ENCODE peak calls at places on chromosomes 2 and 18, in seven cellular contexts. One of them, this sample, is unnamed.

GRCh38 chr18:51170689-51171088 is 26.8 kb downstream of the MEX3C start:
- DNase-seq in GM12891: no peak
- DNase-seq in K562: no peak
- DNase-seq in SK-N-SH: no peak
- DNase-seq in H1: no peak
- DNase-seq in GM12878: no peak
- DNase-seq in HepG2: no peak
- DNase-seq in this sample: no peak

GRCh38 chr2:105329561-105330495 is at the start of gene TGFBRAP1:
- DNase-seq in GM12891: peak; percentile 66
- DNase-seq in K562: peak; percentile 67
- DNase-seq in SK-N-SH: peak; percentile 93
- DNase-seq in H1: no peak
- DNase-seq in GM12878: no peak
- DNase-seq in HepG2: peak; percentile 35
- DNase-seq in this sample: peak; percentile 50

GRCh38 chr2:241777167-241777685 is 604 bp downstream of the GAL3ST2 start:
- DNase-seq in GM12891: no peak
- DNase-seq in K562: no peak
- DNase-seq in SK-N-SH: peak; percentile 26
- DNase-seq in H1: no peak
- DNase-seq in GM12878: no peak
- DNase-seq in HepG2: no peak
- DNase-seq in this sample: no peak

GRCh38 chr2:75640621-75641121 is 5.9 kb upstream of the MRPL19 start:
- DNase-seq in GM12891: no peak
- DNase-seq in K562: peak; percentile 67
- DNase-seq in SK-N-SH: peak; percentile 66
- DNase-seq in H1: no peak
- DNase-seq in GM12878: no peak
- DNase-seq in HepG2: peak; percentile 56
- DNase-seq in this sample: peak; percentile 20

GRCh38 chr2:239636808-239637207 is 236.0 kb upstream of the HDAC4 start:
- DNase-seq in GM12891: no peak
- DNase-seq in K562: no peak
- DNase-seq in SK-N-SH: no peak
- DNase-seq in H1: no peak
- DNase-seq in GM12878: no peak
- DNase-seq in HepG2: no peak
- DNase-seq in this sample: no peak

GRCh38 chr18:53946561-53946960 is 277.9 kb downstream of the MBD2 start:
- DNase-seq in GM12891: no peak
- DNase-seq in K562: no peak
- DNase-seq in SK-N-SH: no peak
- DNase-seq in H1: no peak
- DNase-seq in GM12878: no peak
- DNase-seq in HepG2: no peak
- DNase-seq in this sample: no peak

GRCh38 chr2:9248363-9248762 is 41.8 kb downstream of the ASAP2 start:
- DNase-seq in GM12891: no peak
- DNase-seq in K562: no peak
- DNase-seq in SK-N-SH: no peak
- DNase-seq in H1: no peak
- DNase-seq in GM12878: no peak
- DNase-seq in HepG2: no peak
- DNase-seq in this sample: no peak

GRCh38 chr18:70384181-70384790 is 95.4 kb downstream of the SOCS6 start:
- DNase-seq in GM12891: no peak
- DNase-seq in K562: peak; percentile 31
- DNase-seq in SK-N-SH: no peak
- DNase-seq in H1: no peak
- DNase-seq in GM12878: no peak
- DNase-seq in HepG2: peak; percentile 72
- DNase-seq in this sample: no peak

GRCh38 chr2:106886916-106887758 is 1.2 kb upstream of the ST6GAL2 start:
- DNase-seq in GM12891: peak; percentile 1
- DNase-seq in K562: no peak
- DNase-seq in SK-N-SH: peak; percentile 81
- DNase-seq in H1: peak; percentile 51
- DNase-seq in GM12878: no peak
- DNase-seq in HepG2: no peak
- DNase-seq in this sample: no peak

GRCh38 chr18:3604626-3605408 is 154.8 kb downstream of the TGIF1 start:
- DNase-seq in GM12891: no peak
- DNase-seq in K562: peak; percentile 77
- DNase-seq in SK-N-SH: no peak
- DNase-seq in H1: no peak
- DNase-seq in GM12878: peak; percentile 80
- DNase-seq in HepG2: peak; percentile 93
- DNase-seq in this sample: no peak

GRCh38 chr2:236684534-236685256 is 115.1 kb downstream of the ACKR3 start:
- DNase-seq in GM12891: no peak
- DNase-seq in K562: no peak
- DNase-seq in SK-N-SH: no peak
- DNase-seq in H1: peak; percentile 7
- DNase-seq in GM12878: no peak
- DNase-seq in HepG2: no peak
- DNase-seq in this sample: no peak

GRCh38 chr2:18932864-18933263 is 343.5 kb upstream of the NT5C1B start:
- DNase-seq in GM12891: no peak
- DNase-seq in K562: no peak
- DNase-seq in SK-N-SH: no peak
- DNase-seq in H1: no peak
- DNase-seq in GM12878: no peak
- DNase-seq in HepG2: no peak
- DNase-seq in this sample: no peak

GRCh38 chr18:78980279-78980771 is 707 bp downstream of the SALL3 start:
- DNase-seq in GM12891: no peak
- DNase-seq in K562: no peak
- DNase-seq in SK-N-SH: peak; percentile 44
- DNase-seq in H1: no peak
- DNase-seq in GM12878: no peak
- DNase-seq in HepG2: no peak
- DNase-seq in this sample: no peak

GRCh38 chr2:46720592-46721185 is 194.9 kb downstream of the MCFD2 start:
- DNase-seq in GM12891: no peak
- DNase-seq in K562: no peak
- DNase-seq in SK-N-SH: peak; percentile 25
- DNase-seq in H1: no peak
- DNase-seq in GM12878: no peak
- DNase-seq in HepG2: no peak
- DNase-seq in this sample: no peak

GRCh38 chr2:127097841-127098651 is 8.9 kb downstream of the BIN1 start:
- DNase-seq in GM12891: no peak
- DNase-seq in K562: no peak
- DNase-seq in SK-N-SH: peak; percentile 71
- DNase-seq in H1: no peak
- DNase-seq in GM12878: no peak
- DNase-seq in HepG2: no peak
- DNase-seq in this sample: no peak

GRCh38 chr2:241855245-241855887 is 3.3 kb downstream of the PDCD1 start:
- DNase-seq in GM12891: no peak
- DNase-seq in K562: no peak
- DNase-seq in SK-N-SH: peak; percentile 39
- DNase-seq in H1: no peak
- DNase-seq in GM12878: no peak
- DNase-seq in HepG2: no peak
- DNase-seq in this sample: no peak

GRCh38 chr2:27885656-27886055 is 4.5 kb downstream of the RBKS start:
- DNase-seq in GM12891: no peak
- DNase-seq in K562: no peak
- DNase-seq in SK-N-SH: no peak
- DNase-seq in H1: no peak
- DNase-seq in GM12878: no peak
- DNase-seq in HepG2: no peak
- DNase-seq in this sample: no peak

DNA sequence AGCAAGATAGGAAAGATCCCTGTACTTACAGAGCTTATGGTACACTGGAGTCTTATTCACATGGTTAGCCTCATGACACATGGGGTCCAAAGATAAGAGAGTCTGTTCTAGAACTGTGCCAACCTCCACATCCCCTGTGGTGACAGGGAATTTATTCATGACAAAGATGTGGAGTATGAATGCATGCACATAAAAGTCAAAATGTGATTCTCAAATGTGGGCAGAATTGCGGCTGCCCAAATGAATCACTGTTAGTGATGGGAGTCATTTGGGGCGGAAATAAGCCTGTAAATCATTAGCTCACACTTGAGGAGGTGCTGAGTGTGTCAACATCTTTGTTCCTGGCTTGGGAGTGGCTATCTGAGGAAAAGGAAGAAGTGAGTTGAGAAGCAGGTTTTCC is 560.6 kb downstream of the SLC4A3 start:
- DNase-seq in GM12891: no peak
- DNase-seq in K562: no peak
- DNase-seq in SK-N-SH: no peak
- DNase-seq in H1: no peak
- DNase-seq in GM12878: no peak
- DNase-seq in HepG2: no peak
- DNase-seq in this sample: no peak
- TF ChIP-seq TAF1 in GM12891: no peak
- TF ChIP-seq TAF1 in K562: no peak
- TF ChIP-seq TAF1 in SK-N-SH: no peak
- TF ChIP-seq TAF1 in H1: no peak
- TF ChIP-seq TAF1 in GM12878: no peak
- TF ChIP-seq TAF1 in HepG2: no peak
- TF ChIP-seq TAF1 in this sample: no peak

DNA sequence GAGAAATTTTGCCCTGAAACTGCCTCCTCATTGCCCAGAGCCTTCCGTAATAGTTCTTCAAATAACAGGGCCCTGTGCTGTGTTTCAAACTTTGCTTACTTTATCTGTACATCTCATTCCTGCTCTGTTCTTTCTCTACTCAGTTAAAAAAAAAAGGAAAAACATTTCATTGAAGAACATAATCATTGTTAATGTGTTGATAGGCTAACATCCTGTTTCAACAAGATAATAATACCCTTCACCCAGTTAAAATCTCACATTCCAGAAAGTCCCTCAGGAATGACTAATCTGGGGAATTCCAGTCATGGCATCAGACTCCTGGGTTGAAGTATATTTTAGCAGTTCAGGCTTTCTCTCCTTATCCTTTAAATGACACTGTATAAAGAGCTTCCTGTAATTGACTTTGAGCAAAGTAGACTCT is 45.6 kb upstream of the ITGAV start:
- DNase-seq in GM12891: no peak
- DNase-seq in K562: no peak
- DNase-seq in SK-N-SH: no peak
- DNase-seq in H1: no peak
- DNase-seq in GM12878: no peak
- DNase-seq in HepG2: peak; percentile 93
- DNase-seq in this sample: no peak
- TF ChIP-seq TAF1 in GM12891: no peak
- TF ChIP-seq TAF1 in K562: no peak
- TF ChIP-seq TAF1 in SK-N-SH: no peak
- TF ChIP-seq TAF1 in H1: no peak
- TF ChIP-seq TAF1 in GM12878: no peak
- TF ChIP-seq TAF1 in HepG2: no peak
- TF ChIP-seq TAF1 in this sample: no peak

GRCh38 chr18:29560270-29560669 is 1383.3 kb upstream of the CDH2 start:
- DNase-seq in GM12891: no peak
- DNase-seq in K562: no peak
- DNase-seq in SK-N-SH: no peak
- DNase-seq in H1: no peak
- DNase-seq in GM12878: peak; percentile 15
- DNase-seq in HepG2: no peak
- DNase-seq in this sample: no peak

DNA sequence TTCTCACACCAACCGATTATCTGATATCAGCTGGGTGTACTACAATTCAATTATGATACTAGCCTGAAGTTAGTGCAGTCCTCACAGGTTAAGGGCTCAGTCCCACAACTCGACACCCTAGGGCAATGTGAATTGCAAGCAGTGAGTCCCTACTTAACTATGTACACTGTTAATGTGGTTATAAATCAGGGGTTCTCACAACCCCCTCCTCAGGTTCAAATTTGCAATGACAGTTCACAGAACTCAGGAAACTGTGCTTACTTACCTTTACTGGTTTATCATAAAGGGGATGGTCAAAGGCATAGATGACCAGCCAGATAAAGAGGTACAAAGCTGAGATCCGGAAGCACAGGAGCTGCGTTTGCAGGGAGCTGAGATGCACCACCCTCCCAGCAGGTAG is 1379.1 kb upstream of the CDH2 start:
- DNase-seq in GM12891: no peak
- DNase-seq in K562: no peak
- DNase-seq in SK-N-SH: no peak
- DNase-seq in H1: peak; percentile 9
- DNase-seq in GM12878: no peak
- DNase-seq in HepG2: no peak
- DNase-seq in this sample: no peak
- TF ChIP-seq TAF1 in GM12891: no peak
- TF ChIP-seq TAF1 in K562: no peak
- TF ChIP-seq TAF1 in SK-N-SH: no peak
- TF ChIP-seq TAF1 in H1: no peak
- TF ChIP-seq TAF1 in GM12878: no peak
- TF ChIP-seq TAF1 in HepG2: no peak
- TF ChIP-seq TAF1 in this sample: no peak

GRCh38 chr18:21129586-21130216 is 18.1 kb upstream of the ROCK1 start:
- DNase-seq in GM12891: no peak
- DNase-seq in K562: no peak
- DNase-seq in SK-N-SH: no peak
- DNase-seq in H1: no peak
- DNase-seq in GM12878: no peak
- DNase-seq in HepG2: no peak
- DNase-seq in this sample: no peak
- TF ChIP-seq TAF1 in GM12891: no peak
- TF ChIP-seq TAF1 in K562: no peak
- TF ChIP-seq TAF1 in SK-N-SH: no peak
- TF ChIP-seq TAF1 in H1: no peak
- TF ChIP-seq TAF1 in GM12878: no peak
- TF ChIP-seq TAF1 in HepG2: no peak
- TF ChIP-seq TAF1 in this sample: no peak

DNA sequence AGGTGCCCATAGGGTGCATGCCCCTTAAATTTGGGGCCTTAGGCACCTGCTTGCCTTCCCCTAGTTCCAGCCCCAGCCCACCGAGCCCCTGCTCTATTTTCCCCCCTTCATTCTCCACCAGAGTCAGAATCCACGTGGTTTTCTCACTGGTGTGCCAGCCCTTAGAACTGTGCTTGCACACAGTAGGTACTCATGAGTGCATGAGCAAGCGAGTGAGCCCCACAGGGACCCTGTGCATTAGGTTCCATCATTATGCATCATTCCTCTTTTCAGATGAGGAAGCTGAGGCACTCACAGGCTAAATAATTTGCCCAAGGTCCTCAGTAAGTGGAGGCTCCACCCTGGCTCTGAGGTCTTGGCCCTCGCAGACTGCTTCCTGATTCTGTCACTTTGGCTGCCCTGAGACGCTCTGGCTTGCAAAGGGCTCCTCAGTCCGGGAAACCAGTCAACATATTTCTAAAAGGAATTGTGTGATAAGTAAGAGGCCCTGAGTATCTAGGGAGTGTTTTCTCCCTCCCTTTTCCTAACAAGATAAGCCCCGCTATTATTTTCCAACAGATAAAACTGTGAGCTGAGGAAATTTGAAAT is 71.7 kb downstream of the IL1R2 start:
- DNase-seq in GM12891: no peak
- DNase-seq in K562: peak; percentile 58
- DNase-seq in SK-N-SH: no peak
- DNase-seq in H1: no peak
- DNase-seq in GM12878: no peak
- DNase-seq in HepG2: no peak
- DNase-seq in this sample: no peak
- TF ChIP-seq TAF1 in GM12891: no peak
- TF ChIP-seq TAF1 in K562: no peak
- TF ChIP-seq TAF1 in SK-N-SH: no peak
- TF ChIP-seq TAF1 in H1: no peak
- TF ChIP-seq TAF1 in GM12878: no peak
- TF ChIP-seq TAF1 in HepG2: no peak
- TF ChIP-seq TAF1 in this sample: no peak

This sample was measured in GM12892.